ENCODE peak calls at places on chromosomes 12 and 14, in ten cellular contexts. U is fibroblast of the conjunctiva; C is right cardiac atrium; B is M059J; G is stimulated activated CD4-positive, alpha-beta T cell treated with anti-CD3 and anti-CD28 coated beads, Interleukin-1b, Interleukin-23, amount 100 ng/mL, for 4 hours; W is GM23338; X is AG20443; P is C1 segment of cervical spinal cord; M is HepG2; O is globus pallidus. I is an unnamed sample.

GRCh38 chr12:132872073-132872855 is 15.1 kb downstream of the CHFR start:
- DNase-seq in P (no peak), M (no peak), W (no peak), U (no peak), C (no peak), G (no peak), O (no peak), X (no peak), B (no peak), I (no peak)

GRCh38 chr12:42945927-42946326 is 356.4 kb upstream of the PRICKLE1 start:
- DNase-seq in U (no peak), X (no peak), W (no peak), B (no peak), O (no peak), G (no peak), M (no peak), C (no peak), P (no peak), I (no peak)

GRCh38 chr12:2336409-2336829 is 283.6 kb downstream of the CACNA1C start:
- DNase-seq in C (no peak), B (peak), M (no peak), O (no peak), W (no peak), G (no peak), P (no peak), U (peak), X (peak), I (no peak)

GRCh38 chr12:128961957-128962356 is 108.7 kb downstream of the GLT1D1 start:
- DNase-seq in X (no peak), B (no peak), O (no peak), C (no peak), W (no peak), G (no peak), U (no peak), P (no peak), M (no peak), I (no peak)

GRCh38 chr14:64278458-64278857 is 15.7 kb downstream of the ESR2 start:
- DNase-seq in X (no peak), W (peak), O (no peak), U (no peak), C (no peak), P (no peak), M (no peak), B (no peak), G (no peak), I (no peak)

GRCh38 chr12:69330475-69331473 is 17.4 kb upstream of the LYZ start:
- DNase-seq in X (peak), M (no peak), B (peak), P (no peak), O (no peak), G (peak), U (no peak), W (peak), C (peak), I (peak)

GRCh38 chr12:90842477-90842876 is 112.5 kb downstream of the CCER1 start:
- DNase-seq in X (no peak), U (no peak), M (no peak), W (peak), O (no peak), G (no peak), P (no peak), B (no peak), C (no peak), I (no peak)

GRCh38 chr12:92272301-92272964 is 126.8 kb upstream of the BTG1 start:
- DNase-seq in C (no peak), G (no peak), X (no peak), M (no peak), O (no peak), W (peak), U (no peak), P (no peak), B (no peak), I (no peak)

GRCh38 chr14:64758025-64758521 is 53.8 kb downstream of the PLEKHG3 start:
- DNase-seq in P (no peak), W (peak), U (no peak), G (no peak), B (peak), X (no peak), M (no peak), C (no peak), O (no peak), I (no peak)

GRCh38 chr12:22610148-22610547 is 14.8 kb upstream of the ETNK1 start:
- DNase-seq in U (no peak), O (no peak), B (no peak), C (no peak), M (no peak), X (no peak), G (no peak), P (no peak), W (no peak), I (no peak)

GRCh38 chr12:116318738-116319050 is 41.2 kb upstream of the MED13L start:
- DNase-seq in M (no peak), U (peak), P (no peak), O (no peak), X (no peak), W (no peak), G (no peak), B (no peak), C (no peak), I (no peak)

GRCh38 chr14:81366259-81366658 is 33.9 kb downstream of the STON2 start:
- DNase-seq in X (no peak), O (no peak), B (no peak), M (no peak), C (no peak), G (no peak), U (no peak), P (no peak), W (no peak), I (no peak)

GRCh38 chr12:19771858-19772257 is 332.6 kb downstream of the AEBP2 start:
- DNase-seq in P (no peak), W (peak), B (peak), U (no peak), G (no peak), M (no peak), C (no peak), O (no peak), X (peak), I (no peak)

GRCh38 chr12:14972816-14973215 is at the start of gene PDE6H:
- DNase-seq in W (no peak), C (no peak), U (no peak), B (no peak), X (no peak), O (no peak), M (no peak), P (no peak), G (no peak), I (no peak)

GRCh38 chr14:73750161-73750901 is 36.1 kb upstream of the PNMA1 start:
- DNase-seq in C (no peak), X (no peak), M (no peak), B (no peak), G (no peak), P (no peak), O (no peak), U (no peak), W (no peak), I (peak)

GRCh38 chr14:32230181-32230580 is 27.1 kb upstream of the RNU6-8 start:
- DNase-seq in M (no peak), O (no peak), W (no peak), P (no peak), B (peak), X (peak), G (no peak), U (no peak), C (no peak), I (no peak)

GRCh38 chr14:52922656-52923055 is 28.2 kb downstream of the FERMT2 start:
- DNase-seq in C (no peak), P (no peak), M (no peak), X (peak), U (no peak), O (no peak), W (no peak), G (no peak), B (peak), I (no peak)

GRCh38 chr12:127125607-127126259 is 1141.2 kb upstream of the TMEM132C start:
- DNase-seq in G (peak), C (no peak), U (peak), M (no peak), B (peak), P (no peak), W (no peak), O (no peak), X (peak), I (no peak)

GRCh38 chr14:21796912-21797311 is 123.3 kb upstream of the OR4E1 start:
- DNase-seq in C (no peak), P (no peak), W (peak), X (no peak), O (peak), G (no peak), M (no peak), B (no peak), U (no peak), I (no peak)

GRCh38 chr12:52087961-52088820 is 8.7 kb downstream of the SMIM41 start:
- DNase-seq in C (peak), W (no peak), M (no peak), B (no peak), X (no peak), P (no peak), U (no peak), O (no peak), G (no peak), I (peak)

GRCh38 chr12:52521175-52521574 is 981 bp upstream of the KRT5 start:
- DNase-seq in G (no peak), M (no peak), O (no peak), W (no peak), C (no peak), U (no peak), P (no peak), B (peak), X (peak), I (peak)

GRCh38 chr14:92074555-92074954 is 31.8 kb downstream of the ATXN3 start:
- DNase-seq in X (no peak), U (no peak), G (no peak), B (no peak), P (no peak), C (no peak), W (no peak), O (no peak), M (no peak), I (no peak)

GRCh38 chr14:62084020-62084419 is 321.8 kb downstream of the SNAPC1 start:
- DNase-seq in X (no peak), U (no peak), O (peak), G (no peak), W (no peak), B (no peak), C (no peak), P (no peak), M (no peak), I (no peak)

GRCh38 chr12:21308785-21309184 is 25.9 kb downstream of the SLCO1A2 start:
- DNase-seq in B (no peak), M (no peak), O (peak), U (no peak), C (no peak), W (no peak), X (no peak), G (no peak), P (no peak), I (no peak)

GRCh38 chr14:93970967-93971634 is 5.3 kb downstream of the ASB2 start:
- DNase-seq in O (no peak), X (peak), M (no peak), U (no peak), B (peak), P (no peak), C (no peak), G (no peak), W (no peak), I (no peak)

GRCh38 chr12:104485651-104486341 is 29.0 kb downstream of the CHST11 start:
- DNase-seq in M (no peak), P (no peak), W (no peak), B (no peak), C (no peak), U (no peak), O (no peak), X (no peak), G (no peak), I (no peak)

GRCh38 chr12:27094726-27095125 is 12.3 kb upstream of the C12orf71 start:
- DNase-seq in G (no peak), M (no peak), P (no peak), W (no peak), X (no peak), B (no peak), U (no peak), O (no peak), C (no peak), I (no peak)

GRCh38 chr12:115885040-115885439 is 392.5 kb downstream of the MED13L start:
- DNase-seq in B (no peak), X (no peak), W (no peak), C (no peak), M (no peak), P (no peak), G (no peak), O (no peak), U (no peak), I (no peak)

GRCh38 chr12:9786726-9787339 is 26.1 kb upstream of the CD69 start:
- DNase-seq in B (no peak), W (no peak), O (no peak), C (no peak), U (no peak), P (no peak), G (no peak), X (no peak), M (no peak), I (no peak)

GRCh38 chr14:50608302-50608851 is 48.4 kb downstream of the ATL1 start:
- DNase-seq in G (no peak), P (no peak), W (no peak), C (no peak), B (no peak), X (peak), U (peak), M (no peak), O (no peak), I (no peak)

GRCh38 chr12:113891737-113892520 is 74.2 kb downstream of the RBM19 start:
- DNase-seq in W (no peak), B (peak), G (no peak), P (no peak), O (no peak), M (no peak), X (no peak), U (no peak), C (no peak), I (no peak)

GRCh38 chr12:14842315-14842714 is 1.0 kb downstream of the ART4 start:
- DNase-seq in G (no peak), X (no peak), M (peak), O (no peak), U (no peak), P (no peak), B (no peak), C (no peak), W (no peak), I (no peak)

I was measured in left lobe of liver.